ENCODE peak calls at places on chromosomes 3 and 15, in ten cellular contexts. F is SW 1271; L is RKO; I is hypothalamus; M is tibial artery; X is stomach; U is SIG-M5; S is naive thymus-derived CD8-positive, alpha-beta T cell; G is ELR; R is GM19239. H is an unnamed sample.

GRCh38 chr3:128910006-128910405 is 30.6 kb downstream of the ACAD9 start:
- DNase-seq in F (no peak), L (no peak), I (no peak), M (no peak), X (no peak), U (no peak), S (no peak), G (no peak), R (no peak), H (no peak)

GRCh38 chr15:55627730-55628368 is 39.7 kb upstream of the PYGO1 start:
- DNase-seq in F (peak), L (peak), I (no peak), M (no peak), X (peak), U (no peak), S (no peak), G (peak), R (no peak), H (peak)

GRCh38 chr3:8967553-8967952 is 4.3 kb upstream of the RAD18 start:
- DNase-seq in F (no peak), L (no peak), I (no peak), M (no peak), X (no peak), U (no peak), S (no peak), G (no peak), R (no peak), H (no peak)

GRCh38 chr3:129593595-129594339 is 12.7 kb downstream of the PLXND1 start:
- DNase-seq in F (no peak), L (no peak), I (no peak), M (no peak), X (no peak), U (no peak), S (peak), G (no peak), R (no peak), H (no peak)

GRCh38 chr3:43858052-43858701 is 167.4 kb downstream of the ABHD5 start:
- DNase-seq in F (no peak), L (no peak), I (no peak), M (no peak), X (no peak), U (no peak), S (no peak), G (no peak), R (no peak), H (no peak)

GRCh38 chr3:179450321-179450720 is 949 bp downstream of the GNB4 start:
- DNase-seq in F (no peak), L (no peak), I (no peak), M (no peak), X (no peak), U (no peak), S (no peak), G (peak), R (no peak), H (no peak)

GRCh38 chr3:133125802-133126201 is 87.6 kb downstream of the TMEM108 start:
- DNase-seq in F (no peak), L (no peak), I (no peak), M (no peak), X (no peak), U (no peak), S (no peak), G (no peak), R (no peak), H (no peak)

GRCh38 chr3:61877359-61877770 is 316.0 kb downstream of the PTPRG start:
- DNase-seq in F (no peak), L (no peak), I (no peak), M (no peak), X (no peak), U (no peak), S (no peak), G (peak), R (peak), H (peak)

GRCh38 chr3:193014961-193015360 is 97.3 kb upstream of the MB21D2 start:
- DNase-seq in F (no peak), L (no peak), I (no peak), M (no peak), X (no peak), U (no peak), S (no peak), G (no peak), R (no peak), H (no peak)

GRCh38 chr3:1609416-1609815 is 489.2 kb upstream of the CNTN4 start:
- DNase-seq in F (no peak), L (no peak), I (no peak), M (no peak), X (no peak), U (no peak), S (no peak), G (no peak), R (no peak), H (no peak)

GRCh38 chr3:42114130-42114529 is 23.0 kb downstream of the TRAK1 start:
- DNase-seq in F (no peak), L (no peak), I (no peak), M (no peak), X (no peak), U (peak), S (no peak), G (no peak), R (no peak), H (no peak)

GRCh38 chr3:103906808-103907207 is 1459.9 kb upstream of the ALCAM start:
- DNase-seq in F (no peak), L (no peak), I (no peak), M (no peak), X (no peak), U (no peak), S (no peak), G (peak), R (no peak), H (no peak)

GRCh38 chr15:73433878-73434277 is 9.1 kb upstream of the REC114 start:
- DNase-seq in F (no peak), L (no peak), I (no peak), M (no peak), X (no peak), U (no peak), S (no peak), G (no peak), R (no peak), H (no peak)

GRCh38 chr3:97896547-97896946 is 74.7 kb downstream of the CRYBG3 start:
- DNase-seq in F (no peak), L (no peak), I (no peak), M (no peak), X (no peak), U (no peak), S (no peak), G (peak), R (no peak), H (no peak)

GRCh38 chr3:187789872-187790271 is 44.6 kb upstream of the BCL6 start:
- DNase-seq in F (no peak), L (no peak), I (no peak), M (no peak), X (no peak), U (no peak), S (no peak), G (no peak), R (no peak), H (no peak)

GRCh38 chr3:25820372-25820771 is 30.5 kb downstream of the OXSM start:
- DNase-seq in F (no peak), L (peak), I (no peak), M (no peak), X (no peak), U (no peak), S (no peak), G (peak), R (no peak), H (no peak)

GRCh38 chr3:146195030-146195429 is 34.0 kb upstream of the PLOD2 start:
- DNase-seq in F (no peak), L (no peak), I (no peak), M (no peak), X (no peak), U (no peak), S (no peak), G (no peak), R (no peak), H (no peak)

GRCh38 chr3:127217594-127218456 is 24.9 kb downstream of the PRR23E start:
- DNase-seq in F (no peak), L (no peak), I (no peak), M (no peak), X (no peak), U (no peak), S (no peak), G (peak), R (no peak), H (no peak)

GRCh38 chr15:73046073-73046472 is 6.2 kb upstream of the NEO1 start:
- DNase-seq in F (no peak), L (no peak), I (no peak), M (no peak), X (no peak), U (no peak), S (no peak), G (no peak), R (no peak), H (no peak)

H was measured in HCT116.